ENCODE peak calls at places on chromosomes 16 and 17, in seven cellular contexts. R, S, D, O, A, Z and W are unnamed samples.

GRCh38 chr16:12330977-12331376 is 354.4 kb downstream of the SNX29 start:
- DNase-seq in R (no peak), S (no peak), D (no peak), O (no peak), A (no peak), Z (no peak), W (no peak)

GRCh38 chr17:55482591-55483389 is 28.5 kb downstream of the SMIM36 start:
- DNase-seq in R (no peak), S (no peak), D (no peak), O (no peak), A (no peak), Z (no peak), W (no peak)

GRCh38 chr17:61567045-61567802 is 23.8 kb downstream of the NACA2 start:
- DNase-seq in R (no peak), S (peak), D (no peak), O (no peak), A (no peak), Z (no peak), W (no peak)

GRCh38 chr16:85955566-85955965 is 56.6 kb downstream of the IRF8 start:
- DNase-seq in R (no peak), S (no peak), D (no peak), O (no peak), A (no peak), Z (no peak), W (no peak)

GRCh38 chr16:88437367-88437964 is 15.6 kb upstream of the ZFPM1 start:
- DNase-seq in R (no peak), S (peak), D (peak), O (peak), A (peak), Z (peak), W (peak)

GRCh38 chr17:6994666-6995246 is 1.1 kb upstream of the ALOX12 start:
- DNase-seq in R (no peak), S (no peak), D (no peak), O (no peak), A (no peak), Z (no peak), W (no peak)

GRCh38 chr17:62791235-62792121 is 16.6 kb downstream of the MARCHF10 start:
- DNase-seq in R (no peak), S (no peak), D (no peak), O (no peak), A (no peak), Z (no peak), W (no peak)

GRCh38 chr17:42846594-42847280 is 2.4 kb downstream of the AOC2 start:
- DNase-seq in R (no peak), S (no peak), D (peak), O (no peak), A (no peak), Z (no peak), W (no peak)

GRCh38 chr16:28610595-28611270 is 889 bp upstream of the SULT1A1 start:
- DNase-seq in R (no peak), S (no peak), D (no peak), O (no peak), A (no peak), Z (no peak), W (no peak)

GRCh38 chr16:6835516-6835915 is 497.1 kb upstream of the RBFOX1 start:
- DNase-seq in R (no peak), S (no peak), D (no peak), O (no peak), A (no peak), Z (no peak), W (no peak)

GRCh38 chr16:49352923-49353322 is 20.7 kb upstream of the C16orf78 start:
- DNase-seq in R (no peak), S (peak), D (peak), O (peak), A (peak), Z (peak), W (no peak)

GRCh38 chr16:576823-577201 is 7.0 kb downstream of the PIGQ start:
- DNase-seq in R (no peak), S (no peak), D (no peak), O (peak), A (peak), Z (no peak), W (no peak)

GRCh38 chr17:27520571-27521185 is 64.4 kb downstream of the KSR1 start:
- DNase-seq in R (no peak), S (no peak), D (peak), O (no peak), A (no peak), Z (no peak), W (no peak)

GRCh38 chr16:4346205-4346781 is 4.8 kb downstream of the PAM16 start:
- DNase-seq in R (no peak), S (no peak), D (peak), O (no peak), A (no peak), Z (no peak), W (peak)

GRCh38 chr17:53646835-53647234 is 175.9 kb upstream of the KIF2B start:
- DNase-seq in R (no peak), S (no peak), D (no peak), O (no peak), A (no peak), Z (no peak), W (no peak)

GRCh38 chr17:66468241-66469087 is 166.1 kb downstream of the PRKCA start:
- DNase-seq in R (peak), S (no peak), D (peak), O (no peak), A (no peak), Z (peak), W (no peak)

GRCh38 chr17:59754547-59754946 is 47.1 kb downstream of the VMP1 start:
- DNase-seq in R (no peak), S (peak), D (peak), O (no peak), A (no peak), Z (peak), W (no peak)

GRCh38 chr17:11803226-11803625 is 194.0 kb downstream of the ZNF18 start:
- DNase-seq in R (no peak), S (no peak), D (no peak), O (no peak), A (no peak), Z (no peak), W (no peak)

GRCh38 chr17:51491416-51491815 is 231.1 kb downstream of the UTP18 start:
- DNase-seq in R (no peak), S (no peak), D (no peak), O (no peak), A (no peak), Z (no peak), W (no peak)

GRCh38 chr16:130533-131173 is 7.8 kb downstream of the NPRL3 start:
- DNase-seq in R (no peak), S (no peak), D (no peak), O (no peak), A (no peak), Z (no peak), W (no peak)

GRCh38 chr17:61737820-61738219 is 125.5 kb downstream of the BRIP1 start:
- DNase-seq in R (no peak), S (no peak), D (no peak), O (no peak), A (no peak), Z (no peak), W (no peak)

GRCh38 chr17:16418684-16419066 is 3.3 kb downstream of the TRPV2 start:
- DNase-seq in R (no peak), S (no peak), D (no peak), O (no peak), A (no peak), Z (no peak), W (no peak)

GRCh38 chr17:58317421-58318064 is 11.1 kb downstream of the TSPOAP1 start:
- DNase-seq in R (peak), S (peak), D (peak), O (peak), A (peak), Z (no peak), W (peak)

GRCh38 chr17:65984299-65984698 is 207.6 kb downstream of the CEP112 start:
- DNase-seq in R (no peak), S (no peak), D (no peak), O (no peak), A (no peak), Z (no peak), W (no peak)

GRCh38 chr16:4214215-4214621 is 27.7 kb downstream of the SRL start:
- DNase-seq in R (no peak), S (peak), D (peak), O (no peak), A (no peak), Z (no peak), W (peak)

DNA sequence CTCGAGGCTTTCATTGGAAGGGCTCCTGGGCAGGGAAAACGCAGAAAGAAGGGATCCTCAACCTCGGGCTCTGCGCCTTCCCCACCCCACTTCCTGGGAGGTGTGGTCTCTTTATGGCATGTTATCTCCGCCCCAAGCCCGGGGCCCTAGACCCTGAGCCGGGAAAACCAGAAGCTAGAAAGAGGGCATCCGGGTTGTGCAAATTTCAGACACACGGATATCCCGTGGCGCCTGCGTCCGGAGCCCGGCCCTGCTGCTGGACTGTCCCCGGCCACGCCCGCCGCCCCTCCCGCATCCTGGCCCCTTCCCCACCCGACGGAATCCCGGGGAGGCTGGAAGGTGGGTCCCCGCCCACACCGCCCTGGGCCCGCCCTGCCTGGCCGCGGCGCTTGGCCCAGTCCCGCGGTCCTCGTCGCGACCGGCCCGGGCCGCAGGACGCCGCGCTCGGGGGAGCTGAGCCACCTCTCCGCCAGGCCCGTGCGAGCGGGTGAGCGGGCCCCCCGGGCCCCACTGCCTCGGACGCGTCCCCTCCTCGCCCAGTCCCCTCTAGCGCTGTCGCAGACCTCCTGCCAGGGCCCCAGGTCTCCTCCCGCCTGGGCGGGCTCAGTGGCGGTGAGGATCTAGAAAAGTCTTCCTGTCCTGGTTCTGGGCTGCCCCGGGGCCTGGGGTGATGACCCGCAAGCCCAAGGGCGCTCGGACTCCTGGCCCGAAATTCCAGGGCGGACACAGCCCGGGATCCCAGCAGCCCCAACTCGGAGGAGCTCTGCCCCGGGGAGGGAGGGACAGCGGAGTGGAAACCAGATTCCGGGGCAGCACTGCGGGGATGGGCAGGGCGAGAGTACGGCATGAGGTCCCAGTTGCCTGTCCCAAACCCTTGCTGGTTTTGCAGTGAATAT is at the start of gene SLC16A5:
- DNase-seq in R (no peak), S (peak), D (peak), O (peak), A (no peak), Z (peak), W (peak)
- TF ChIP-seq JUND in R (no peak), S (no peak), D (no peak), O (no peak), A (no peak), Z (no peak), W (no peak)

DNA sequence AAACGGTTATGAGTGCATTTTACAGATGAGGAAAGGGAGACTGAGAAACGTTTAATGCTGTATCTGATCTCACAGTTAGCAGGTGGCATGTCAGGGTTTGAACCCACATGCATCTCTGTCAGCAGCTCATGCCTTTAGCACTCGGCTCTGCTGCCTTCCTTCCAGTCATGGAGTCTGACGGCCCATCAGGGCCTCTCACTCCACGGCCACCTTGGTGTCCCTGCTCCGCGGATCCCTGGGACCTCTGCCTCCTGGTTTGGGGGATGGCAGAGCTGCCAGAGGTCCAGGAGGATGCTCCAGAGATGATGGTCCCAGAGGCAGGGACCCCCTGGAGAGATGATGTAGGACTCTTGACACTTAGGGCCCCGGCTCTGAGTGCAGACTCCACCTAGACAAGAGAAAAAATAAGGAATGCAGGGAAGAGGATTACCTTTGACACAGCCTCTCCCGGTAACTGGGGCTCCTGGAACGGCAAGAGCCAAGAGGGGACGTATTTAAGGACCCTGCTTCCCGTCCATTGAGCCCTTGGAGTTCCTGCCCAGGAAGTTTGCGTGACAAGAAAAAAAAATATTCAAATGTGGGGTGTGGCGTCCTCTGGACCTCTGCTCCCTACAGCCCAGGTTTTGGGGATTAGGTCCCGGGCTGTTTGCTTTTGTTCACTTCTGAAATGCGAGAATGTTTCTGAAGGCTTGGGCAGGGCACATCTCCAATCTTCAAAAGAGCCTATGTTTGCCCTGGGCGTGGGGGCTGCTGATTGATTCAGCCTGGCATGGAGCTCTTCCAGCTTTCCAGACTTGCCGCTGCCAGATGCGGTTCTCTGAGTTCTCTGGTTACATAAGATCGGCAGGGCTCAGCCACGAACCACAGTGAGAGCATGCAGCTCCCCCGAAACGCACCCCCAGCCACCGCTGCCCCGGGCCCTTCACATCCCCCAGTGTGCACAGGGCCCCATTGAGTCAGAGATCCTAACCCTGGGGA is at the start of gene ALDH3A1:
- DNase-seq in R (no peak), S (no peak), D (peak), O (no peak), A (no peak), Z (no peak), W (no peak)
- TF ChIP-seq JUND in R (no peak), S (no peak), D (no peak), O (no peak), A (no peak), Z (no peak), W (no peak)

DNA sequence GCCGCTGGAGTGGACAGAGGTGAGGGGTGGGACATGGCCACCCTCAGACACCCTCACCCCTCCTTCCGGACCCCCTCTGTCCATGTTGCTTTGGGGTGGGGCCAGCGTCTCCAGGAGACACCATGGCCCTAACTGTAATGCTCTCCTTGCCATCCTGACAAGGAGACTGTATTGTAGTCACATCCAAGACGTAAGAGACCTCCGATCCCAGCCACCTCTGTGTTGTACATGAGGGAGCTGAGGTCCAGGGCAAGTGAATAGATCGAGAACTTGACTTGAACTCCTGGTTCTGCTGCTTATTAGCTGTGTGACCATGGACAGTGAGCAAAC is 30.2 kb downstream of the POLR3E start:
- DNase-seq in R (no peak), S (no peak), D (no peak), O (no peak), A (no peak), Z (no peak), W (no peak)
- TF ChIP-seq JUND in R (no peak), S (no peak), D (no peak), O (no peak), A (no peak), Z (no peak), W (no peak)

GRCh38 chr17:39666601-39667261 is 1.5 kb upstream of the PNMT start:
- DNase-seq in R (no peak), S (no peak), D (no peak), O (no peak), A (peak), Z (peak), W (no peak)
- TF ChIP-seq JUND in R (no peak), S (no peak), D (no peak), O (no peak), A (no peak), Z (peak), W (no peak)

DNA sequence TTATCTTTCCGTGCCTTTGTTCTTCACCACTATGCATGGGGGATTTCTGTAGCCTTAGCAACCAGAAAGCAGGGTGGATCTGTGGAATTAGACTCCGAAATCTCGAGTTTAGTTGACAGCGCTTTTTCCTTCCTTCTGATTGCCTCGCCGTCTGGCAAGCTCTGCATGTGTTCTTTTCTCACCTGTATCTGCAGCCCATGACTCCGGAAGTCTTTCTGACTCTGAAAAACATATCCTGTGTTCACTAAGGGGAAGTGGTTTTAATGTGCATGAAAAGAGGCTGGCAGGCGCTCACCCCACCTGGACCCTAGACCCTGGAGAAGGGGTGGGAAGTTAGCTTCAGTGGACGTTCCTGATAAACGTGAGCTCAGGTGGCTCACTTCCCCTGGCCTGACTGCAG is 158.5 kb downstream of the RPTOR start:
- DNase-seq in R (no peak), S (no peak), D (no peak), O (no peak), A (no peak), Z (no peak), W (no peak)
- TF ChIP-seq JUND in R (no peak), S (no peak), D (no peak), O (no peak), A (no peak), Z (no peak), W (no peak)

GRCh38 chr16:78437352-78437968 is 338.0 kb downstream of the WWOX start:
- DNase-seq in R (no peak), S (no peak), D (peak), O (peak), A (peak), Z (peak), W (peak)
- TF ChIP-seq JUND in R (no peak), S (no peak), D (no peak), O (no peak), A (no peak), Z (no peak), W (no peak)